ENCODE peak calls at places on chromosome 3, in four cellular contexts. Q, D, M and H are unnamed samples.

GRCh38 chr3:120908030-120908802 is at the start of gene STXBP5L:
- DNase-seq in Q (peak), D (peak), M (peak), H (peak)

GRCh38 chr3:77530870-77531269 is 491.0 kb downstream of the ROBO2 start:
- DNase-seq in Q (no peak), D (no peak), M (no peak), H (no peak)

GRCh38 chr3:45496550-45496949 is 98.0 kb upstream of the LIMD1 start:
- DNase-seq in Q (no peak), D (no peak), M (no peak), H (no peak)

GRCh38 chr3:166554006-166554405 is 716.8 kb upstream of the BCHE start:
- DNase-seq in Q (no peak), D (no peak), M (no peak), H (no peak)

GRCh38 chr3:139533781-139534443 is 5.6 kb downstream of the RBP1 start:
- DNase-seq in Q (peak), D (peak), M (peak), H (no peak)

GRCh38 chr3:111768571-111769100 is 90.4 kb upstream of the PHLDB2 start:
- DNase-seq in Q (peak), D (no peak), M (no peak), H (no peak)

GRCh38 chr3:8713901-8714759 is 19.5 kb upstream of the CAV3 start:
- DNase-seq in Q (peak), D (peak), M (no peak), H (peak)

GRCh38 chr3:32371466-32372212 is 20.0 kb upstream of the CMTM7 start:
- DNase-seq in Q (no peak), D (no peak), M (no peak), H (no peak)

GRCh38 chr3:161221881-161222600 is 930 bp downstream of the NMD3 start:
- DNase-seq in Q (no peak), D (peak), M (peak), H (no peak)

GRCh38 chr3:197750396-197750831 is 731 bp downstream of the FYTTD1 start:
- DNase-seq in Q (no peak), D (peak), M (peak), H (peak)

GRCh38 chr3:86865506-86865905 is 125.4 kb downstream of the VGLL3 start:
- DNase-seq in Q (no peak), D (no peak), M (no peak), H (no peak)

GRCh38 chr3:106328224-106328623 is 459.4 kb upstream of the CBLB start:
- DNase-seq in Q (no peak), D (no peak), M (no peak), H (no peak)

GRCh38 chr3:69273895-69274294 is 112.0 kb downstream of the FRMD4B start:
- DNase-seq in Q (no peak), D (no peak), M (no peak), H (no peak)

GRCh38 chr3:12394516-12395271 is 89.6 kb upstream of the TSEN2 start:
- DNase-seq in Q (no peak), D (no peak), M (no peak), H (no peak)

GRCh38 chr3:42665050-42665878 is 11.8 kb downstream of the ZBTB47 start:
- DNase-seq in Q (no peak), D (no peak), M (peak), H (no peak)

GRCh38 chr3:121943434-121943833 is 49.2 kb downstream of the SLC15A2 start:
- DNase-seq in Q (peak), D (no peak), M (no peak), H (no peak)

GRCh38 chr3:133444071-133444774 is 44.4 kb downstream of the BFSP2 start:
- DNase-seq in Q (peak), D (no peak), M (no peak), H (no peak)

GRCh38 chr3:155416500-155417118 is 123.1 kb upstream of the STRIT1 start:
- DNase-seq in Q (no peak), D (no peak), M (no peak), H (no peak)

GRCh38 chr3:161266731-161267150 is 45.6 kb downstream of the NMD3 start:
- DNase-seq in Q (peak), D (no peak), M (no peak), H (no peak)

GRCh38 chr3:175704366-175705041 is 845.4 kb downstream of the NAALADL2 start:
- DNase-seq in Q (no peak), D (no peak), M (no peak), H (no peak)

GRCh38 chr3:32238816-32239637 is 547 bp downstream of the CMTM8 start:
- DNase-seq in Q (no peak), D (no peak), M (no peak), H (peak)

GRCh38 chr3:108076564-108076963 is 14.3 kb downstream of the CD47 start:
- DNase-seq in Q (no peak), D (no peak), M (no peak), H (no peak)

GRCh38 chr3:164539215-164539614 is 539.1 kb downstream of the SI start:
- DNase-seq in Q (no peak), D (no peak), M (no peak), H (no peak)

DNA sequence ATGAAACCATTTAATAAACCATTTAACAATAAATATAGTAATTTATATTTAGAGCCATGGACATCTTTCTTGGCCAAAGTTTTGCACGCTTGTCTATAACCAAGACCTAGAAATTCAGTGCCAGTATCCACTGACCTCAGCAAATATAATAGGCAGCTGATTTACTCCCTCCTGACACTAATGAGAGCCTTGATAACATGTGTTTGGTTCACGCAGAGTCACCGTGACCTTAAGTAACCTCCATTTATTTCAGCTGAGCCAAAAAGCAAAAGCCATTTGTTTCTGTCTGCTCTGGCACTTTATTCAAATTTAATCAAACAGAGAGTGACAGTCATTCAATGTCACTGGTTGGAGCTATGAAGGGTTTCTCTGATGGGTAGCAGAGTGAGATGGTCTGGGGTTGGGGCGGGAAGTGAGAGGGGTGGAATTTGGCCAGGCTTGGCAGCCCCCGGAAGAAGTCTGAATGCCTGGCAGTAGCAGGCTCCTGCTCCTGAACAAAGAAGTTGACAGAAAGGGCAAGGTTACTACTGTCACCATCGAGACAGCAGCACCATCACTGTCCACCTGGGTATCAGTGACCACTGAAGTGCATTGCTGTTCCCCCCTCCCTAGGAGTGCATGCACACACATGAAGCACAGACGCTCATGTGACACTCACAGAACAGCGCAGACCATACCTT is 43.1 kb downstream of the COLQ start:
- DNase-seq in Q (no peak), D (no peak), M (peak), H (no peak)
- TF ChIP-seq CTCF in Q (no peak), D (no peak), M (no peak), H (no peak)

GRCh38 chr3:148794357-148794756 is 33.3 kb upstream of the CPB1 start:
- DNase-seq in Q (peak), D (no peak), M (no peak), H (no peak)
- TF ChIP-seq FOXJ3 in Q (no peak), D (no peak), M (no peak), H (no peak)

GRCh38 chr3:183635431-183636220 is at the start of gene KLHL24:
- DNase-seq in Q (peak), D (peak), M (peak), H (peak)
- TF ChIP-seq CTCF in Q (no peak), D (no peak), M (no peak), H (no peak)

GRCh38 chr3:58562498-58562897 is 14.7 kb downstream of the FAM107A start:
- DNase-seq in Q (no peak), D (no peak), M (no peak), H (no peak)

GRCh38 chr3:58564054-58564453 is 13.1 kb downstream of the FAM107A start:
- DNase-seq in Q (no peak), D (no peak), M (no peak), H (no peak)

GRCh38 chr3:58564456-58565160 is 12.6 kb downstream of the FAM107A start:
- DNase-seq in Q (peak), D (no peak), M (no peak), H (no peak)

GRCh38 chr3:58565621-58566397 is 11.4 kb downstream of the FAM107A start:
- DNase-seq in Q (no peak), D (no peak), M (no peak), H (peak)

GRCh38 chr3:58563386-58564035 is 13.7 kb downstream of the FAM107A start:
- DNase-seq in Q (peak), D (no peak), M (no peak), H (no peak)
- TF ChIP-seq FOXJ3 in Q (no peak), D (no peak), M (no peak), H (no peak)

GRCh38 chr3:153215971-153216370 is 53.9 kb downstream of the RAP2B start:
- DNase-seq in Q (no peak), D (no peak), M (no peak), H (no peak)

GRCh38 chr3:153209596-153209995 is 47.6 kb downstream of the RAP2B start:
- DNase-seq in Q (no peak), D (peak), M (no peak), H (peak)

GRCh38 chr3:153215497-153215896 is 53.5 kb downstream of the RAP2B start:
- DNase-seq in Q (no peak), D (no peak), M (no peak), H (no peak)

GRCh38 chr3:153210660-153211059 is 48.6 kb downstream of the RAP2B start:
- DNase-seq in Q (no peak), D (no peak), M (no peak), H (no peak)

GRCh38 chr3:153210116-153210515 is 48.1 kb downstream of the RAP2B start:
- DNase-seq in Q (no peak), D (peak), M (no peak), H (no peak)
- TF ChIP-seq CTCF in Q (no peak), D (no peak), M (peak), H (no peak)